ENCODE peak calls at places on chromosome 13, in four cellular contexts. I is HCT116, E is HCEC 1CT, D is anterior cingulate cortex. P is an unnamed sample.

GRCh38 chr13:48593551-48593950 is 60.2 kb upstream of the CYSLTR2 start:
- DNase-seq in I (no peak), E (no peak), D (no peak), P (no peak)

GRCh38 chr13:110338441-110339101 is 31.5 kb downstream of the COL4A2 start:
- DNase-seq in I (no peak), E (no peak), D (no peak), P (no peak)

GRCh38 chr13:80164451-80164850 is 176.5 kb downstream of the SPRY2 start:
- DNase-seq in E (no peak), I (no peak), D (no peak), P (no peak)

GRCh38 chr13:43232144-43232840 is 208.9 kb downstream of the DNAJC15 start:
- DNase-seq in E (no peak), D (no peak), I (no peak), P (no peak)

GRCh38 chr13:86840250-86841191 is 830.6 kb upstream of the SLITRK5 start:
- DNase-seq in I (no peak), D (no peak), E (no peak), P (no peak)

GRCh38 chr13:28357846-28358496 is 137.0 kb downstream of the FLT1 start:
- DNase-seq in D (no peak), I (no peak), E (no peak), P (no peak)

GRCh38 chr13:29743229-29743786 is 107.1 kb downstream of the UBL3 start:
- DNase-seq in E (no peak), I (no peak), D (no peak), P (peak)

GRCh38 chr13:30863231-30863630 is 42.8 kb upstream of the MEDAG start:
- DNase-seq in E (no peak), I (no peak), D (no peak), P (no peak)

GRCh38 chr13:108789476-108789875 is 160.1 kb downstream of the MYO16 start:
- DNase-seq in D (no peak), I (no peak), E (no peak), P (no peak)

GRCh38 chr13:35648109-35648508 is 171.6 kb upstream of the MAB21L1 start:
- DNase-seq in E (no peak), I (no peak), D (no peak), P (peak)

GRCh38 chr13:106362637-106363036 is 172.8 kb downstream of the EFNB2 start:
- DNase-seq in D (no peak), I (no peak), E (no peak), P (no peak)

GRCh38 chr13:105177265-105177900 is 1358.1 kb downstream of the EFNB2 start:
- DNase-seq in I (no peak), D (no peak), E (no peak), P (no peak)

GRCh38 chr13:98326274-98326673 is 149.2 kb upstream of the RNF113B start:
- DNase-seq in E (no peak), I (no peak), D (no peak), P (no peak)

P was measured in HFFc6.